ENCODE peak calls at places on chromosomes 11 and 22, in nine cellular contexts. T is HFFc6, U is IMR-90, I is myocyte, D is GM23248, K is NCI-H1092, S is bronchial epithelial cell, R is LoVo, Q is naive B cell. B is an unnamed sample.

GRCh38 chr22:36405221-36405631 is 17.5 kb upstream of the MYH9 start:
- DNase-seq in T (no peak), U (no peak), I (no peak), D (no peak), K (no peak), S (no peak), R (no peak), Q (no peak), B (no peak)

GRCh38 chr11:17934194-17934593 is 78.7 kb downstream of the SERGEF start:
- DNase-seq in T (no peak), U (no peak), I (no peak), D (no peak), K (no peak), S (no peak), R (no peak), Q (no peak), B (no peak)

GRCh38 chr11:22199243-22199642 is 6.4 kb downstream of the ANO5 start:
- DNase-seq in T (no peak), U (no peak), I (no peak), D (no peak), K (no peak), S (no peak), R (no peak), Q (no peak), B (peak; percentile 35)

GRCh38 chr11:95359756-95360155 is 128.8 kb upstream of the SESN3 start:
- DNase-seq in T (no peak), U (no peak), I (no peak), D (no peak), K (no peak), S (peak; percentile 73), R (no peak), Q (no peak), B (no peak)

GRCh38 chr11:80519591-80520258 is 1078.9 kb upstream of the TENM4 start:
- DNase-seq in T (no peak), U (no peak), I (no peak), D (no peak), K (no peak), S (peak; percentile 82), R (no peak), Q (no peak), B (no peak)

GRCh38 chr11:116217006-116217405 is 555.8 kb downstream of the BUD13 start:
- DNase-seq in T (no peak), U (peak; percentile 45), I (peak; percentile 40), D (peak; percentile 65), K (peak; percentile 55), S (peak; percentile 37), R (peak; percentile 16), Q (no peak), B (no peak)

GRCh38 chr22:22759889-22760546 is 115.6 kb downstream of the GGTLC2 start:
- DNase-seq in T (no peak), U (no peak), I (no peak), D (no peak), K (no peak), S (no peak), R (no peak), Q (no peak), B (no peak)

GRCh38 chr22:43994006-43994405 is 30.1 kb upstream of the PARVB start:
- DNase-seq in T (no peak), U (no peak), I (no peak), D (no peak), K (no peak), S (no peak), R (no peak), Q (no peak), B (no peak)

GRCh38 chr22:19879248-19879575 is 24.5 kb upstream of the GNB1L start:
- DNase-seq in T (no peak), U (no peak), I (no peak), D (no peak), K (no peak), S (no peak), R (no peak), Q (no peak), B (no peak)

B was measured in NCI-H2227 treated with DMSO at 0.1 percent for 48 hours.